ENCODE peak calls at places on chromosomes 6 and 20, in four cellular contexts. One of them, this sample, is unnamed.

GRCh38 chr6:7468382-7469081 is 72.9 kb upstream of the DSP start:
- DNase-seq in IMR-90: peak
- DNase-seq in H9: no peak
- DNase-seq in H1: no peak
- DNase-seq in this sample: peak

GRCh38 chr6:134626589-134626988 is 308.7 kb upstream of the SGK1 start:
- DNase-seq in IMR-90: no peak
- DNase-seq in H9: no peak
- DNase-seq in H1: no peak
- DNase-seq in this sample: no peak

GRCh38 chr20:62645613-62646012 is 3.3 kb downstream of the SLCO4A1 start:
- DNase-seq in IMR-90: no peak
- DNase-seq in H9: no peak
- DNase-seq in H1: no peak
- DNase-seq in this sample: no peak

GRCh38 chr20:12928755-12929401 is 79.9 kb upstream of the SPTLC3 start:
- DNase-seq in IMR-90: peak
- DNase-seq in H9: no peak
- DNase-seq in H1: no peak
- DNase-seq in this sample: no peak

GRCh38 chr6:88008411-88008810 is 39.2 kb upstream of the SPACA1 start:
- DNase-seq in IMR-90: no peak
- DNase-seq in H9: no peak
- DNase-seq in H1: no peak
- DNase-seq in this sample: no peak

GRCh38 chr20:9301129-9302072 is 213.0 kb upstream of the LAMP5 start:
- DNase-seq in IMR-90: peak
- DNase-seq in H9: no peak
- DNase-seq in H1: no peak
- DNase-seq in this sample: no peak

GRCh38 chr20:967796-968742 is 34.0 kb downstream of the RSPO4 start:
- DNase-seq in IMR-90: peak
- DNase-seq in H9: peak
- DNase-seq in H1: no peak
- DNase-seq in this sample: peak

GRCh38 chr6:4466260-4466659 is 309.9 kb upstream of the CDYL start:
- DNase-seq in IMR-90: peak
- DNase-seq in H9: no peak
- DNase-seq in H1: no peak
- DNase-seq in this sample: no peak

GRCh38 chr6:164303092-164304007 is 888.8 kb downstream of the QKI start:
- DNase-seq in IMR-90: no peak
- DNase-seq in H9: no peak
- DNase-seq in H1: no peak
- DNase-seq in this sample: peak

GRCh38 chr6:43811101-43812099 is 41.4 kb downstream of the VEGFA start:
- DNase-seq in IMR-90: peak
- DNase-seq in H9: no peak
- DNase-seq in H1: no peak
- DNase-seq in this sample: no peak

GRCh38 chr6:150302801-150303138 is 66.0 kb upstream of the IYD start:
- DNase-seq in IMR-90: no peak
- DNase-seq in H9: no peak
- DNase-seq in H1: no peak
- DNase-seq in this sample: peak

GRCh38 chr20:47454298-47455132 is 47.2 kb upstream of the NCOA3 start:
- DNase-seq in IMR-90: no peak
- DNase-seq in H9: no peak
- DNase-seq in H1: no peak
- DNase-seq in this sample: peak

GRCh38 chr20:17969276-17969883 is 562 bp downstream of the MGME1 start:
- DNase-seq in IMR-90: no peak
- DNase-seq in H9: no peak
- DNase-seq in H1: no peak
- DNase-seq in this sample: peak

GRCh38 chr6:152982768-152983636 is at the start of gene FBXO5:
- DNase-seq in IMR-90: peak
- DNase-seq in H9: peak
- DNase-seq in H1: peak
- DNase-seq in this sample: peak

GRCh38 chr20:64139200-64140081 is 24.8 kb upstream of the MYT1 start:
- DNase-seq in IMR-90: no peak
- DNase-seq in H9: no peak
- DNase-seq in H1: peak
- DNase-seq in this sample: no peak

GRCh38 chr20:35318502-35319157 is 26.4 kb upstream of the FAM83C start:
- DNase-seq in IMR-90: peak
- DNase-seq in H9: no peak
- DNase-seq in H1: no peak
- DNase-seq in this sample: peak

GRCh38 chr6:14216931-14217684 is 99.5 kb downstream of the CD83 start:
- DNase-seq in IMR-90: peak
- DNase-seq in H9: no peak
- DNase-seq in H1: no peak
- DNase-seq in this sample: no peak

GRCh38 chr6:140027239-140027638 is 652.8 kb upstream of the CITED2 start:
- DNase-seq in IMR-90: no peak
- DNase-seq in H9: no peak
- DNase-seq in H1: no peak
- DNase-seq in this sample: no peak

GRCh38 chr20:59933849-59934585 is 580 bp upstream of the SYCP2 start:
- DNase-seq in IMR-90: peak
- DNase-seq in H9: peak
- DNase-seq in H1: peak
- DNase-seq in this sample: peak

GRCh38 chr6:114169763-114170162 is 173.1 kb downstream of the HS3ST5 start:
- DNase-seq in IMR-90: no peak
- DNase-seq in H9: no peak
- DNase-seq in H1: no peak
- DNase-seq in this sample: no peak

GRCh38 chr6:138800377-138801150 is 4.7 kb downstream of the ECT2L start:
- DNase-seq in IMR-90: no peak
- DNase-seq in H9: peak
- DNase-seq in H1: no peak
- DNase-seq in this sample: peak

GRCh38 chr20:35408270-35408669 is 3.5 kb downstream of the UQCC1 start:
- DNase-seq in IMR-90: no peak
- DNase-seq in H9: no peak
- DNase-seq in H1: no peak
- DNase-seq in this sample: no peak

GRCh38 chr6:30397697-30398096 is 52.7 kb downstream of the RPP21 start:
- DNase-seq in IMR-90: no peak
- DNase-seq in H9: peak
- DNase-seq in H1: no peak
- DNase-seq in this sample: peak

GRCh38 chr6:28657756-28658465 is 132.2 kb downstream of the GPX5 start:
- DNase-seq in IMR-90: peak
- DNase-seq in H9: peak
- DNase-seq in H1: peak
- DNase-seq in this sample: peak

GRCh38 chr20:37223053-37223452 is 38.6 kb downstream of the GHRH start:
- DNase-seq in IMR-90: peak
- DNase-seq in H9: no peak
- DNase-seq in H1: no peak
- DNase-seq in this sample: peak

GRCh38 chr6:125198285-125199009 is 44.9 kb downstream of the TPD52L1 start:
- DNase-seq in IMR-90: no peak
- DNase-seq in H9: no peak
- DNase-seq in H1: no peak
- DNase-seq in this sample: no peak

GRCh38 chr20:61159940-61160688 is 91.9 kb upstream of the CDH4 start:
- DNase-seq in IMR-90: no peak
- DNase-seq in H9: no peak
- DNase-seq in H1: no peak
- DNase-seq in this sample: no peak

GRCh38 chr6:42454428-42454791 is 2.7 kb upstream of the TRERF1 start:
- DNase-seq in IMR-90: no peak
- DNase-seq in H9: peak
- DNase-seq in H1: peak
- DNase-seq in this sample: peak

GRCh38 chr6:101396552-101397173 is 3.2 kb downstream of the GRIK2 start:
- DNase-seq in IMR-90: peak
- DNase-seq in H9: peak
- DNase-seq in H1: peak
- DNase-seq in this sample: peak

GRCh38 chr6:159645659-159646058 is 47.4 kb downstream of the SOD2 start:
- DNase-seq in IMR-90: no peak
- DNase-seq in H9: no peak
- DNase-seq in H1: no peak
- DNase-seq in this sample: no peak

DNA sequence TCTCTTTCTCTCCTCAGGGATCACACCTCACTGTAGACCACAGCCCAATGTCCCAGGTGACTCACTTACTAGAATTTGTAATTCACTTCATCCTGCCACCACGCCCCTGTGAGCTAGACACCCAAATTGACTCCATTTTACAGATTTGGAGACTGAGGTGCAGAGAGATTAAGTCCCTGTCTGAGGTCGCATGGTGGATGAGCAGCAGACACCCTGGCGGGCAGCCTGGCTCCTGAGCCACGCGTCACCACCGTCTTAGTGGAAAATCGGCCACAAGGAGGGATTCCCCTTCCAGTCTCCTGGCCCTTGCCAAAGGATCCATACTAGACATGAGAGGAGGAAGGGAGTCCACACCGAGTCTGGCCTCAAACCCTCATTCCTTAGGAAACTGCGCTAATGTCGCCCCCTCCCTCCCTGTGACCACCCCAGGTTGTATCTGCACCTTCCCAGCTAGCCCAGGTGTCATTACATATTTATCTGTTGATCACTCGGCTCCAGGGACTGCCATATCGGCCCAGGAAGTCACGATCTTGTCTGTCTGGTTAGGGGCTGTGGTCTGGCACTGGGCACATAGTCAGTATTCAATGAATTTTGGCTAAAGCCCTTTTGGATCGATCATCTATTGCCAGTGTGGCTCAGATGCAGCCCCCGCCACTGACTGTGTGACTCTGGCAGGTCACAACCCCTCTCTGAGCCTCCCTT is 25.7 kb upstream of the PTGIS start:
- DNase-seq in IMR-90: no peak
- DNase-seq in H9: no peak
- DNase-seq in H1: no peak
- DNase-seq in this sample: no peak
- H2BK5ac ChIP-seq in IMR-90: peak
- H2BK5ac ChIP-seq in H9: no peak
- H2BK5ac ChIP-seq in H1: no peak
- H2BK5ac ChIP-seq in this sample: no peak

GRCh38 chr20:32578840-32579239 is 6.3 kb downstream of the NOL4L start:
- DNase-seq in IMR-90: no peak
- DNase-seq in H9: no peak
- DNase-seq in H1: no peak
- DNase-seq in this sample: no peak
- H3K4ac ChIP-seq in IMR-90: no peak
- H3K4ac ChIP-seq in H9: no peak
- H3K4ac ChIP-seq in H1: no peak
- H3K4ac ChIP-seq in this sample: no peak

GRCh38 chr20:20549699-20550098 is 162.7 kb downstream of the RALGAPA2 start:
- DNase-seq in IMR-90: peak
- DNase-seq in H9: no peak
- DNase-seq in H1: no peak
- DNase-seq in this sample: no peak

GRCh38 chr20:20547221-20547875 is 165.1 kb downstream of the RALGAPA2 start:
- DNase-seq in IMR-90: peak
- DNase-seq in H9: no peak
- DNase-seq in H1: no peak
- DNase-seq in this sample: no peak

GRCh38 chr20:20547876-20548266 is 164.6 kb downstream of the RALGAPA2 start:
- DNase-seq in IMR-90: no peak
- DNase-seq in H9: no peak
- DNase-seq in H1: no peak
- DNase-seq in this sample: no peak

GRCh38 chr20:20548527-20549266 is 163.7 kb downstream of the RALGAPA2 start:
- DNase-seq in IMR-90: no peak
- DNase-seq in H9: no peak
- DNase-seq in H1: no peak
- DNase-seq in this sample: no peak

DNA sequence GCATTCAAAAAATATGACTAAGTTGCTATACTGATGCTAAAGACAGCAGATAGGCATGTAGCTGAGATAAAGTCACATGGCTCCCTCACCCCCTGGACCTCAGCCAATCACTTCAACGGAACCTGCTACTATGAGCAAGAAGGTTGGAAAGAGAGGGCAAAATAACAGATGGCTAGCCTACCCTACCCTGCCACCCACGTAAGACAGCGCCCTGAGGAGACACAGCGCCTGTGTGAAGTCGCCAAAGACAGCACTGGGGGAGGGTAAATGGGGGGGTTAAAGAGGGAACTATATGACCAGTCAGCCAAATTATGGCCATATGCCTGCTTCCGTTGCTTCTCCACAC is 163.2 kb downstream of the RALGAPA2 start:
- DNase-seq in IMR-90: no peak
- DNase-seq in H9: no peak
- DNase-seq in H1: no peak
- DNase-seq in this sample: no peak
- H2BK5ac ChIP-seq in IMR-90: no peak
- H2BK5ac ChIP-seq in H9: no peak
- H2BK5ac ChIP-seq in H1: no peak
- H2BK5ac ChIP-seq in this sample: no peak

DNA sequence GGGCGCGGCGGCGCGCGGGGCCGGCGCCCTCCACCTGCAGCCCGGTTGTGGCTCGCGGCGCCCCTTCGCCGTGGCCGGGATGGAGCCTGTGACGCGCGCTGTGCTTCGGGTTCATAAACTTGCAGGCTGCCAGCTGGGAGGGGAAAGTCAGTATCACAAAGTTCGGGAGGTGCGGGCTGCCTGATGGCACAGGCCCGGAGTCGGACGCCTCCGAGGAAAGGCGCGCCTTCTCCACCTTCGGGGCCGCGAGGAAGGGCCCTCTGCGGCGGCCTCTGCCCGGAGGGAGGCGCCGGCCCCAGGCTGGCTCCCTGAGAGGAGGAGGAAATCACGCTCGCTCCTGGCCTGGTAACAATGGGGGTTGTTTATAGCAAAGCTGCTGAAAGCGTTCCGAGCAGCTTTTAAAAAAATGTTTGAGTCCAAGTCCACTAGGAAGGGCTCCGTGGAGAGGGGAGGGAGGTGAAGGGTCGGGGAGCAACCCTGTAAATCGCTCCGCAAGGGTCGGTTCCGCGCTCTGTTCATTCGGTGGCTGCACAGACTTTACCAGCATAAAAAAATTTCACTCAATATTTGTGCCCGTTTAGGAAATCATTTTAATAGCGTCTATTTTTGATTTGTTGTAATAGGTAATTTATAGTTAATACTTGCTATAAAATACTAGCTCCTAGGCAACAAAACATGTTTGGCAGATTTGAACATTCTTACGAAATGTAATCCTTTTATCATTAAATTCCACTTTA is 1.0 kb downstream of the AFDN start:
- DNase-seq in IMR-90: peak
- DNase-seq in H9: peak
- DNase-seq in H1: peak
- DNase-seq in this sample: peak
- H3K4ac ChIP-seq in IMR-90: no peak
- H3K4ac ChIP-seq in H9: no peak
- H3K4ac ChIP-seq in H1: no peak
- H3K4ac ChIP-seq in this sample: peak

GRCh38 chr6:169291639-169292339 is 38.1 kb upstream of the THBS2 start:
- DNase-seq in IMR-90: no peak
- DNase-seq in H9: no peak
- DNase-seq in H1: no peak
- DNase-seq in this sample: no peak
- H2BK5ac ChIP-seq in IMR-90: peak
- H2BK5ac ChIP-seq in H9: no peak
- H2BK5ac ChIP-seq in H1: no peak
- H2BK5ac ChIP-seq in this sample: no peak

This sample was measured in mesendoderm.